ENCODE peak calls at places on chromosomes 3 and 15, in four cellular contexts. P is CD8-positive, alpha-beta T cell; B is D721Med; Q is tibial nerve. D is an unnamed sample.

GRCh38 chr3:129461022-129461421 is 21.0 kb downstream of the IFT122 start:
- DNase-seq in B (no peak), P (no peak), Q (no peak), D (no peak)

GRCh38 chr3:13021141-13021933 is 51.9 kb downstream of the IQSEC1 start:
- DNase-seq in P (no peak), Q (peak; percentile 54), B (no peak), D (no peak)

GRCh38 chr3:126621171-126621570 is 33.8 kb downstream of the TXNRD3 start:
- DNase-seq in B (no peak), Q (no peak), P (no peak), D (no peak)

GRCh38 chr3:65641041-65641440 is 397.7 kb downstream of the MAGI1 start:
- DNase-seq in P (no peak), Q (no peak), B (no peak), D (no peak)

GRCh38 chr3:69142090-69142489 is 19.7 kb upstream of the LMOD3 start:
- DNase-seq in B (no peak), Q (no peak), P (no peak), D (no peak)

GRCh38 chr15:43214592-43215295 is 6.1 kb downstream of the EPB42 start:
- DNase-seq in Q (no peak), B (no peak), P (no peak), D (no peak)

GRCh38 chr3:65963787-65964707 is 74.7 kb downstream of the MAGI1 start:
- DNase-seq in Q (no peak), B (no peak), P (no peak), D (no peak)

GRCh38 chr3:73418636-73419035 is 206.1 kb downstream of the PDZRN3 start:
- DNase-seq in P (no peak), Q (no peak), B (no peak), D (no peak)

GRCh38 chr3:57876632-57877031 is 120.5 kb downstream of the SLMAP start:
- DNase-seq in P (no peak), B (no peak), Q (no peak), D (no peak)

GRCh38 chr15:96356494-96357455 is 26.3 kb downstream of the NR2F2 start:
- DNase-seq in Q (peak; percentile 90), P (peak; percentile 50), B (no peak), D (peak; percentile 95)

GRCh38 chr3:51672083-51672475 is 1.0 kb downstream of the TEX264 start:
- DNase-seq in Q (no peak), B (no peak), P (no peak), D (no peak)

GRCh38 chr15:84079885-84080777 is 155.4 kb upstream of the GOLGA6L4 start:
- DNase-seq in P (peak; percentile 38), B (peak; percentile 48), Q (no peak), D (peak; percentile 52)

GRCh38 chr15:59952960-59953359 is 51.2 kb upstream of the FOXB1 start:
- DNase-seq in Q (no peak), B (no peak), P (no peak), D (no peak)

GRCh38 chr15:67707520-67708283 is 117.6 kb upstream of the SKOR1 start:
- DNase-seq in B (no peak), P (no peak), Q (no peak), D (no peak)

GRCh38 chr3:166071-166470 is 30.5 kb upstream of the CHL1 start:
- DNase-seq in P (no peak), Q (no peak), B (no peak), D (no peak)

GRCh38 chr3:69161587-69162196 is 39.3 kb upstream of the LMOD3 start:
- DNase-seq in P (peak; percentile 20), Q (peak; percentile 40), B (no peak), D (no peak)

GRCh38 chr3:163450684-163451083 is 1627.6 kb downstream of the SI start:
- DNase-seq in P (no peak), Q (no peak), B (no peak), D (no peak)

GRCh38 chr3:30996467-30996866 is 102.0 kb upstream of the GADL1 start:
- DNase-seq in Q (no peak), B (no peak), P (no peak), D (no peak)

GRCh38 chr3:87317779-87318178 is 41.4 kb upstream of the POU1F1 start:
- DNase-seq in B (no peak), P (no peak), Q (no peak), D (no peak)

GRCh38 chr15:41944313-41944940 is 27.9 kb downstream of the EHD4 start:
- DNase-seq in B (no peak), P (no peak), Q (no peak), D (peak; percentile 53)

GRCh38 chr3:182052360-182052759 is 340.6 kb downstream of the SOX2 start:
- DNase-seq in P (no peak), B (no peak), Q (no peak), D (no peak)

GRCh38 chr15:76996526-76997401 is 1.8 kb downstream of the PSTPIP1 start:
- DNase-seq in Q (peak; percentile 17), P (peak; percentile 67), B (no peak), D (no peak)

GRCh38 chr3:51141573-51141972 is 243.5 kb upstream of the MANF start:
- DNase-seq in P (no peak), Q (no peak), B (no peak), D (no peak)

GRCh38 chr3:184336484-184337230 is 743 bp upstream of the FAM131A start:
- DNase-seq in P (no peak), Q (peak; percentile 60), B (no peak), D (no peak)

GRCh38 chr3:39814007-39814406 is 4.6 kb downstream of the MYRIP start:
- DNase-seq in B (no peak), P (no peak), Q (no peak), D (no peak)

GRCh38 chr3:155753038-155753647 is 8.3 kb upstream of the PLCH1 start:
- DNase-seq in P (no peak), B (no peak), Q (no peak), D (no peak)

GRCh38 chr3:49724586-49724985 is 835 bp upstream of the GMPPB start:
- DNase-seq in Q (no peak), P (peak; percentile 69), B (no peak), D (no peak)

GRCh38 chr3:104396974-104397669 is 969.6 kb upstream of the ALCAM start:
- DNase-seq in Q (peak; percentile 21), P (no peak), B (no peak), D (no peak)

GRCh38 chr3:106294121-106294520 is 425.3 kb upstream of the CBLB start:
- DNase-seq in P (no peak), Q (no peak), B (no peak), D (no peak)

GRCh38 chr3:9797196-9797945 is 4.5 kb downstream of the ARPC4 start:
- DNase-seq in P (no peak), Q (no peak), B (no peak), D (no peak)

GRCh38 chr3:54020436-54020835 is 101.9 kb upstream of the CACNA2D3 start:
- DNase-seq in Q (no peak), B (no peak), P (no peak), D (no peak)

GRCh38 chr15:66704019-66704782 is 2.2 kb downstream of the SMAD6 start:
- DNase-seq in P (no peak), Q (no peak), B (no peak), D (no peak)

GRCh38 chr15:63832620-63833245 is 1.0 kb downstream of the HERC1 start:
- DNase-seq in B (no peak), P (no peak), Q (no peak), D (no peak)

GRCh38 chr15:64749167-64749566 is 26.2 kb downstream of the RBPMS2 start:
- DNase-seq in Q (no peak), B (no peak), P (no peak), D (no peak)

GRCh38 chr3:138082085-138082991 is 33.1 kb downstream of the DZIP1L start:
- DNase-seq in Q (no peak), B (no peak), P (no peak), D (no peak)

GRCh38 chr3:70006089-70006488 is 6.6 kb downstream of the SAMMSON start:
- DNase-seq in B (no peak), Q (no peak), P (no peak), D (no peak)

GRCh38 chr3:183472155-183472554 is 43.7 kb upstream of the MCF2L2 start:
- DNase-seq in P (no peak), Q (no peak), B (no peak), D (no peak)

GRCh38 chr3:71752911-71753715 is 542 bp upstream of the GPR27 start:
- DNase-seq in B (no peak), P (no peak), Q (no peak), D (no peak)

GRCh38 chr15:64894395-64895056 is 17.2 kb upstream of the ANKDD1A start:
- DNase-seq in Q (no peak), P (peak; percentile 96), B (no peak), D (no peak)

GRCh38 chr3:195269375-195270078 is 1.4 kb downstream of the XXYLT1 start:
- DNase-seq in B (no peak), P (no peak), Q (no peak), D (no peak)

GRCh38 chr3:195268608-195269309 is 2.2 kb downstream of the XXYLT1 start:
- DNase-seq in B (no peak), Q (no peak), P (no peak), D (no peak)

GRCh38 chr3:195271116-195271858 is at the start of gene XXYLT1:
- DNase-seq in Q (peak; percentile 75), B (no peak), P (peak; percentile 86), D (peak; percentile 94)

GRCh38 chr3:195270350-195271115 is 426 bp downstream of the XXYLT1 start:
- DNase-seq in B (no peak), P (peak; percentile 25), Q (peak; percentile 52), D (peak; percentile 81)

GRCh38 chr3:195270079-195270349 is 945 bp downstream of the XXYLT1 start:
- DNase-seq in Q (no peak), P (no peak), B (no peak), D (no peak)
- TF ChIP-seq CTCF in Q (no peak), P (no peak), B (no peak), D (no peak)

DNA sequence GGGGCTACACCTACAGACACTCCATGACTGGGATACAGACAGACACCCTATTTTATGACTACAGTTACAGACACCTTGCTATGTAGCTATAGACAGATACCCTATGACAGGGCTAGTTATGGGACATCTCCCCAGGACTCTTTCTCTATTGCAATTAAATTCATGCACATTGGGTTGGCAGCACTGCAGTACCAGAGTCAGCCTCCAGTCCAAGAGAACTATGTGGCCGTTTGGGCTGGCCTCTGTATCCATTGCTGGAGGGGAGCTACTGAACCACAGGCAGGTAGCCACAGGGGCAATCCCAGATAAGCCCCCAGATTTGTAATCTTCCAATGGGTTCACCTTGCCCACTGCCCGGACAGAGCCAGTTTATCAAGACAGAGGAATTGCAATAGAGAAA is 108.4 kb upstream of the SPATA16 start:
- DNase-seq in Q (no peak), P (no peak), B (no peak), D (no peak)
- TF ChIP-seq CTCF in Q (no peak), P (no peak), B (no peak), D (no peak)

GRCh38 chr3:98457543-98457942 is 5.5 kb upstream of the OR5K1 start:
- DNase-seq in B (no peak), P (no peak), Q (no peak), D (no peak)
- TF ChIP-seq CTCF in B (no peak), P (no peak), Q (no peak), D (no peak)

GRCh38 chr15:75335705-75336355 is at the start of gene COMMD4:
- DNase-seq in Q (peak; percentile 98), P (peak; percentile 63), B (no peak), D (peak; percentile 89)
- TF ChIP-seq CTCF in Q (no peak), P (no peak), B (no peak), D (no peak)